ENCODE peak calls at places on chromosomes 3 and 15, in seven cellular contexts. E is upper lobe of right lung, X is fibroblast of pulmonary artery, Q is fibroblast of lung, Y is endothelial cell, D is AG10803, B is AG04449. J is an unnamed sample.

GRCh38 chr3:161977063-161977462 is 480.5 kb downstream of the OTOL1 start:
- DNase-seq in Y (no peak), Q (peak), E (no peak), D (peak), B (peak), X (peak), J (no peak)

GRCh38 chr15:52798529-52799101 is 8.5 kb upstream of the ONECUT1 start:
- DNase-seq in E (no peak), D (no peak), Y (no peak), Q (no peak), B (no peak), X (no peak), J (no peak)

GRCh38 chr3:47441796-47442551 is 33.8 kb downstream of the SCAP start:
- DNase-seq in Y (no peak), B (no peak), E (no peak), X (no peak), D (peak), Q (no peak), J (no peak)

GRCh38 chr15:45522931-45523331 is 376 bp upstream of the SLC30A4 start:
- DNase-seq in Y (peak), D (peak), E (no peak), X (peak), Q (peak), B (no peak), J (no peak)

GRCh38 chr15:38912067-38912466 is 347.5 kb upstream of the RASGRP1 start:
- DNase-seq in Q (peak), E (no peak), X (no peak), Y (no peak), B (no peak), D (no peak), J (no peak)

GRCh38 chr3:130963878-130964277 is 62.7 kb downstream of the ASTE1 start:
- DNase-seq in D (peak), Y (no peak), B (peak), E (no peak), X (peak), Q (peak), J (peak)

GRCh38 chr15:57198654-57199241 is 177.6 kb upstream of the CGNL1 start:
- DNase-seq in X (no peak), Y (no peak), D (no peak), E (no peak), B (no peak), Q (no peak), J (no peak)

GRCh38 chr3:125110016-125110875 is 54.4 kb upstream of the HEG1 start:
- DNase-seq in X (peak), Y (no peak), D (peak), E (no peak), Q (peak), B (peak), J (no peak)

GRCh38 chr3:10706156-10707088 is 109.6 kb upstream of the SLC6A11 start:
- DNase-seq in Y (peak), B (no peak), Q (no peak), D (no peak), E (no peak), X (no peak), J (no peak)

GRCh38 chr3:117752984-117753717 is 1043.6 kb downstream of the TUSC7 start:
- DNase-seq in E (no peak), Y (no peak), Q (peak), B (peak), X (peak), D (peak), J (no peak)

GRCh38 chr3:50583897-50584296 is 14.6 kb downstream of the HEMK1 start:
- DNase-seq in Q (no peak), E (peak), Y (no peak), B (no peak), X (no peak), D (peak), J (no peak)

GRCh38 chr3:13041113-13041776 is 32.0 kb downstream of the IQSEC1 start:
- DNase-seq in D (no peak), B (no peak), Q (no peak), Y (no peak), X (no peak), E (no peak), J (no peak)

GRCh38 chr3:111763968-111764367 is 95.1 kb upstream of the PHLDB2 start:
- DNase-seq in Y (no peak), E (no peak), B (no peak), D (peak), X (peak), Q (peak), J (no peak)

GRCh38 chr3:94822298-94822697 is 759.4 kb downstream of the NSUN3 start:
- DNase-seq in X (no peak), B (no peak), Q (no peak), D (no peak), E (no peak), Y (no peak), J (no peak)

GRCh38 chr15:29656636-29657475 is 165.4 kb downstream of the TJP1 start:
- DNase-seq in E (no peak), B (no peak), Y (peak), Q (no peak), X (peak), D (no peak), J (no peak)
- TF ChIP-seq CTCF in E (no peak), B (no peak), Y (no peak), Q (no peak), X (peak), D (no peak), J (no peak)

GRCh38 chr15:58213587-58214360 is 75.6 kb downstream of the AQP9 start:
- DNase-seq in Y (no peak), E (no peak), B (no peak), X (peak), D (peak), Q (peak), J (no peak)

GRCh38 chr15:58214941-58215340 is 76.8 kb downstream of the AQP9 start:
- DNase-seq in B (no peak), E (no peak), X (no peak), Y (no peak), Q (no peak), D (no peak), J (no peak)

GRCh38 chr15:58212909-58213526 is 74.8 kb downstream of the AQP9 start:
- DNase-seq in Q (peak), E (no peak), D (peak), Y (peak), X (peak), B (no peak), J (peak)
- TF ChIP-seq CTCF in Q (peak), E (peak), D (peak), Y (peak), X (peak), B (peak), J (peak)

GRCh38 chr3:140974900-140975299 is 33.3 kb downstream of the SLC25A36 start:
- DNase-seq in E (no peak), X (no peak), D (no peak), Y (no peak), B (no peak), Q (no peak), J (no peak)

DNA sequence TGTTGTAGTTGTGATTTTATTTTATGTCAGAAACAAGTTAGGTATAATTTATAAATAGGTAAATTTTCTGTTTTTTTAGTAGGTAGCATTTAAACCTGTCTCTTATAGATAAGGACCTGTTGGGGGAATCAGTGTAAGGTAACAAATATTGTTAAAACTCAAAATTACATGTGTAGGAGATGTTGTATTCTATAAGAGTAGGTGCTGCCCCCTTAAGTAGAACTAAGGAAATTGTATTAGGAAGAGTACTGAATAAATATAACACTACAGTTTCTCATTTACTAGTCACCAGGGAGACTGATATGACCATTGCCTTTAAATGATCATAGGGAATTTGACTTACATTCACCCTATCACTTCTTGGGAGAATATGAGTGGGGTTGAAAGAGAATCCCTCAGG is 31.2 kb downstream of the SLC25A36 start:
- DNase-seq in Q (peak), D (peak), Y (no peak), E (no peak), B (no peak), X (peak), J (no peak)
- TF ChIP-seq CTCF in Q (peak), D (peak), Y (peak), E (peak), B (peak), X (peak), J (peak)

GRCh38 chr15:43346305-43346704 is 15.9 kb upstream of the LCMT2 start:
- DNase-seq in Q (no peak), Y (no peak), D (no peak), E (no peak), B (no peak), X (no peak), J (no peak)
- TF ChIP-seq CTCF in Q (no peak), Y (no peak), D (no peak), E (no peak), B (no peak), X (no peak), J (no peak)

GRCh38 chr3:78070188-78070587 is 1030.3 kb downstream of the ROBO2 start:
- DNase-seq in E (no peak), X (no peak), Q (no peak), Y (no peak), D (no peak), B (no peak), J (no peak)

GRCh38 chr3:78066287-78066686 is 1026.4 kb downstream of the ROBO2 start:
- DNase-seq in B (no peak), Y (no peak), Q (no peak), E (no peak), D (no peak), X (no peak), J (no peak)
- TF ChIP-seq CTCF in B (no peak), Y (no peak), Q (no peak), E (no peak), D (no peak), X (no peak), J (no peak)

GRCh38 chr3:108661699-108662098 is 72.2 kb downstream of the DZIP3 start:
- DNase-seq in Y (no peak), B (no peak), D (no peak), E (no peak), X (no peak), Q (no peak), J (no peak)

GRCh38 chr3:108669211-108669610 is 79.7 kb downstream of the DZIP3 start:
- DNase-seq in D (no peak), E (no peak), B (no peak), X (no peak), Y (no peak), Q (no peak), J (no peak)

GRCh38 chr3:108662141-108662738 is 72.7 kb downstream of the DZIP3 start:
- DNase-seq in D (peak), B (peak), E (no peak), Q (peak), Y (peak), X (peak), J (peak)

GRCh38 chr3:108667312-108667711 is 77.8 kb downstream of the DZIP3 start:
- DNase-seq in Y (no peak), X (no peak), B (no peak), D (no peak), Q (no peak), E (no peak), J (no peak)

DNA sequence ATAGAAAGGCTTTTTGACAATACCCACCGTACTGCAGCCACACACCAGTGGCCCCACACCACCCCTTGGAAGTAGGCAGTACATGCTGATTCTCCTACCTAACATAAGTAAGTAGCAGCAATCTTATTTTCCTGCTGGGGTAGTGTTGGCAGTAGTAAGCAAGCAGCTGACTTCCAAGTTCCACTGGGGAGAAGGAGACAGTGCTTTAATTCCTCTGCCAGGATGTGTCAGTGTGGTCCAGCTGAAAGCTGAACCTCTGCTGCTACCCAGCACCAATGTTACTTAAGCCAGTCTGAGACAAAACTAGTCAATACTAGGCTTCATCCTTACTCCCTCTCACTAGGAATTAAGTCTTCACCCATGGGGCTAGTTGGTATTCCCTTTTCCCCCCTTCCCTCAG is 74.7 kb downstream of the DZIP3 start:
- DNase-seq in E (no peak), Y (no peak), D (peak), B (peak), X (no peak), Q (no peak), J (no peak)
- TF ChIP-seq CTCF in E (no peak), Y (no peak), D (no peak), B (no peak), X (no peak), Q (no peak), J (no peak)

GRCh38 chr15:96316953-96317629 is 13.4 kb upstream of the NR2F2 start:
- DNase-seq in Q (no peak), D (no peak), E (no peak), B (no peak), Y (no peak), X (no peak), J (peak)
- TF ChIP-seq CTCF in Q (no peak), D (no peak), E (no peak), B (no peak), Y (no peak), X (no peak), J (no peak)

GRCh38 chr3:183884437-183885296 is at the start of gene PARL:
- DNase-seq in Y (peak), E (peak), D (peak), B (peak), X (peak), Q (peak), J (peak)

GRCh38 chr3:183885766-183886165 is 1.1 kb upstream of the PARL start:
- DNase-seq in B (no peak), Y (no peak), E (no peak), D (no peak), Q (no peak), X (no peak), J (no peak)

GRCh38 chr3:183883291-183884096 is 1.2 kb downstream of the PARL start:
- DNase-seq in Y (no peak), B (no peak), D (no peak), X (no peak), E (no peak), Q (no peak), J (no peak)

GRCh38 chr3:183880121-183880520 is 4.6 kb downstream of the PARL start:
- DNase-seq in D (no peak), X (no peak), E (no peak), Y (no peak), Q (no peak), B (no peak), J (no peak)

GRCh38 chr3:183884097-183884436 is 613 bp downstream of the PARL start:
- DNase-seq in X (no peak), D (no peak), Q (peak), B (no peak), Y (no peak), E (no peak), J (no peak)
- TF ChIP-seq CTCF in X (no peak), D (no peak), Q (no peak), B (no peak), Y (no peak), E (no peak), J (no peak)